ENCODE peak calls at places on chromosomes 2 and 18, in eight cellular contexts. One of them, this sample, is unnamed.
A peak's percentile ranks its signal among the peaks of the same experiment; 100 is the strongest.

GRCh38 chr2:216849987-216850386 is 9.9 kb downstream of the TNP1 start:
- ATAC-seq in CD4-positive, CD25-positive, alpha-beta regulatory T cell: no peak
- ATAC-seq in left lung: no peak
- ATAC-seq in GM12878: no peak
- ATAC-seq in GM23338: no peak
- ATAC-seq in CD8-positive, alpha-beta T cell: peak; percentile 54
- ATAC-seq in naive thymus-derived CD4-positive, alpha-beta T cell: peak; percentile 51
- ATAC-seq in upper lobe of left lung: peak; percentile 58
- ATAC-seq in this sample: peak; percentile 37

GRCh38 chr18:79952457-79952995 is 1.1 kb upstream of the SLC66A2 start:
- ATAC-seq in left lung: no peak
- ATAC-seq in GM12878: no peak
- ATAC-seq in CD4-positive, CD25-positive, alpha-beta regulatory T cell: no peak
- ATAC-seq in CD8-positive, alpha-beta T cell: no peak
- ATAC-seq in GM23338: peak; percentile 2
- ATAC-seq in naive thymus-derived CD4-positive, alpha-beta T cell: no peak
- ATAC-seq in upper lobe of left lung: no peak
- ATAC-seq in this sample: no peak

GRCh38 chr2:100213595-100213994 is 71.2 kb upstream of the AFF3 start:
- ATAC-seq in naive thymus-derived CD4-positive, alpha-beta T cell: no peak
- ATAC-seq in GM23338: no peak
- ATAC-seq in upper lobe of left lung: no peak
- ATAC-seq in CD8-positive, alpha-beta T cell: no peak
- ATAC-seq in CD4-positive, CD25-positive, alpha-beta regulatory T cell: no peak
- ATAC-seq in GM12878: no peak
- ATAC-seq in left lung: no peak
- ATAC-seq in this sample: peak; percentile 52

GRCh38 chr18:7757175-7757574 is 190.1 kb downstream of the PTPRM start:
- ATAC-seq in GM23338: no peak
- ATAC-seq in CD8-positive, alpha-beta T cell: no peak
- ATAC-seq in upper lobe of left lung: no peak
- ATAC-seq in left lung: no peak
- ATAC-seq in CD4-positive, CD25-positive, alpha-beta regulatory T cell: no peak
- ATAC-seq in GM12878: no peak
- ATAC-seq in naive thymus-derived CD4-positive, alpha-beta T cell: no peak
- ATAC-seq in this sample: no peak

GRCh38 chr2:209579236-209579749 is 155.4 kb downstream of the MAP2 start:
- ATAC-seq in naive thymus-derived CD4-positive, alpha-beta T cell: no peak
- ATAC-seq in GM12878: no peak
- ATAC-seq in CD4-positive, CD25-positive, alpha-beta regulatory T cell: no peak
- ATAC-seq in left lung: no peak
- ATAC-seq in CD8-positive, alpha-beta T cell: no peak
- ATAC-seq in upper lobe of left lung: peak; percentile 19
- ATAC-seq in GM23338: peak; percentile 82
- ATAC-seq in this sample: no peak

GRCh38 chr2:60481257-60481656 is 72.2 kb downstream of the BCL11A start:
- ATAC-seq in upper lobe of left lung: no peak
- ATAC-seq in naive thymus-derived CD4-positive, alpha-beta T cell: no peak
- ATAC-seq in GM23338: no peak
- ATAC-seq in GM12878: no peak
- ATAC-seq in CD4-positive, CD25-positive, alpha-beta regulatory T cell: no peak
- ATAC-seq in left lung: no peak
- ATAC-seq in CD8-positive, alpha-beta T cell: no peak
- ATAC-seq in this sample: no peak

GRCh38 chr2:147040585-147041494 is 804.0 kb upstream of the ACVR2A start:
- ATAC-seq in left lung: no peak
- ATAC-seq in GM23338: no peak
- ATAC-seq in GM12878: no peak
- ATAC-seq in CD4-positive, CD25-positive, alpha-beta regulatory T cell: no peak
- ATAC-seq in CD8-positive, alpha-beta T cell: no peak
- ATAC-seq in naive thymus-derived CD4-positive, alpha-beta T cell: no peak
- ATAC-seq in upper lobe of left lung: no peak
- ATAC-seq in this sample: no peak

GRCh38 chr2:214695789-214696188 is 113.7 kb downstream of the BARD1 start:
- ATAC-seq in GM23338: no peak
- ATAC-seq in CD4-positive, CD25-positive, alpha-beta regulatory T cell: no peak
- ATAC-seq in naive thymus-derived CD4-positive, alpha-beta T cell: no peak
- ATAC-seq in left lung: no peak
- ATAC-seq in CD8-positive, alpha-beta T cell: no peak
- ATAC-seq in upper lobe of left lung: no peak
- ATAC-seq in GM12878: no peak
- ATAC-seq in this sample: no peak

GRCh38 chr2:161956751-161957150 is 117.3 kb downstream of the DPP4 start:
- ATAC-seq in naive thymus-derived CD4-positive, alpha-beta T cell: peak; percentile 61
- ATAC-seq in GM23338: no peak
- ATAC-seq in CD4-positive, CD25-positive, alpha-beta regulatory T cell: peak; percentile 76
- ATAC-seq in CD8-positive, alpha-beta T cell: peak; percentile 34
- ATAC-seq in left lung: peak; percentile 71
- ATAC-seq in upper lobe of left lung: no peak
- ATAC-seq in GM12878: no peak
- ATAC-seq in this sample: no peak

GRCh38 chr2:181466661-181467576 is 9.7 kb downstream of the ITGA4 start:
- ATAC-seq in GM12878: peak; percentile 66
- ATAC-seq in CD8-positive, alpha-beta T cell: peak; percentile 52
- ATAC-seq in naive thymus-derived CD4-positive, alpha-beta T cell: peak; percentile 68
- ATAC-seq in left lung: peak; percentile 52
- ATAC-seq in upper lobe of left lung: peak; percentile 60
- ATAC-seq in GM23338: peak; percentile 76
- ATAC-seq in CD4-positive, CD25-positive, alpha-beta regulatory T cell: peak; percentile 53
- ATAC-seq in this sample: no peak

GRCh38 chr2:11239718-11240462 is 84.6 kb downstream of the SLC66A3 start:
- ATAC-seq in left lung: no peak
- ATAC-seq in GM12878: no peak
- ATAC-seq in GM23338: no peak
- ATAC-seq in CD8-positive, alpha-beta T cell: no peak
- ATAC-seq in upper lobe of left lung: no peak
- ATAC-seq in CD4-positive, CD25-positive, alpha-beta regulatory T cell: no peak
- ATAC-seq in naive thymus-derived CD4-positive, alpha-beta T cell: no peak
- ATAC-seq in this sample: no peak

GRCh38 chr2:96810783-96811192 is 5.3 kb upstream of the CNNM3 start:
- ATAC-seq in GM23338: no peak
- ATAC-seq in CD8-positive, alpha-beta T cell: no peak
- ATAC-seq in left lung: no peak
- ATAC-seq in upper lobe of left lung: no peak
- ATAC-seq in GM12878: no peak
- ATAC-seq in CD4-positive, CD25-positive, alpha-beta regulatory T cell: no peak
- ATAC-seq in naive thymus-derived CD4-positive, alpha-beta T cell: no peak
- ATAC-seq in this sample: no peak

GRCh38 chr2:189673661-189674373 is 653 bp upstream of the ANKAR start:
- ATAC-seq in GM12878: no peak
- ATAC-seq in CD8-positive, alpha-beta T cell: no peak
- ATAC-seq in CD4-positive, CD25-positive, alpha-beta regulatory T cell: peak; percentile 23
- ATAC-seq in naive thymus-derived CD4-positive, alpha-beta T cell: no peak
- ATAC-seq in GM23338: no peak
- ATAC-seq in left lung: no peak
- ATAC-seq in upper lobe of left lung: no peak
- ATAC-seq in this sample: no peak

GRCh38 chr18:32425466-32425865 is 45.2 kb downstream of the GAREM1 start:
- ATAC-seq in left lung: peak; percentile 60
- ATAC-seq in CD4-positive, CD25-positive, alpha-beta regulatory T cell: no peak
- ATAC-seq in naive thymus-derived CD4-positive, alpha-beta T cell: no peak
- ATAC-seq in CD8-positive, alpha-beta T cell: no peak
- ATAC-seq in GM23338: no peak
- ATAC-seq in upper lobe of left lung: peak; percentile 36
- ATAC-seq in GM12878: no peak
- ATAC-seq in this sample: no peak

GRCh38 chr2:44751754-44752479 is 189.6 kb upstream of the SIX3 start:
- ATAC-seq in GM23338: peak; percentile 91
- ATAC-seq in CD8-positive, alpha-beta T cell: no peak
- ATAC-seq in left lung: no peak
- ATAC-seq in upper lobe of left lung: no peak
- ATAC-seq in naive thymus-derived CD4-positive, alpha-beta T cell: no peak
- ATAC-seq in CD4-positive, CD25-positive, alpha-beta regulatory T cell: no peak
- ATAC-seq in GM12878: no peak
- ATAC-seq in this sample: no peak

GRCh38 chr2:21310493-21310892 is 186.7 kb downstream of the TDRD15 start:
- ATAC-seq in CD8-positive, alpha-beta T cell: no peak
- ATAC-seq in naive thymus-derived CD4-positive, alpha-beta T cell: no peak
- ATAC-seq in upper lobe of left lung: no peak
- ATAC-seq in GM23338: no peak
- ATAC-seq in left lung: no peak
- ATAC-seq in GM12878: no peak
- ATAC-seq in CD4-positive, CD25-positive, alpha-beta regulatory T cell: no peak
- ATAC-seq in this sample: no peak

GRCh38 chr2:138323382-138324067 is 178.0 kb upstream of the SPOPL start:
- ATAC-seq in naive thymus-derived CD4-positive, alpha-beta T cell: no peak
- ATAC-seq in CD4-positive, CD25-positive, alpha-beta regulatory T cell: no peak
- ATAC-seq in upper lobe of left lung: peak; percentile 10
- ATAC-seq in left lung: no peak
- ATAC-seq in CD8-positive, alpha-beta T cell: no peak
- ATAC-seq in GM23338: no peak
- ATAC-seq in GM12878: peak; percentile 57
- ATAC-seq in this sample: no peak

GRCh38 chr2:98907385-98907784 is 28.6 kb downstream of the CRACDL start:
- ATAC-seq in upper lobe of left lung: no peak
- ATAC-seq in GM23338: no peak
- ATAC-seq in naive thymus-derived CD4-positive, alpha-beta T cell: no peak
- ATAC-seq in left lung: no peak
- ATAC-seq in CD4-positive, CD25-positive, alpha-beta regulatory T cell: no peak
- ATAC-seq in CD8-positive, alpha-beta T cell: no peak
- ATAC-seq in GM12878: no peak
- ATAC-seq in this sample: no peak

GRCh38 chr2:44889118-44889517 is 52.4 kb upstream of the SIX3 start:
- ATAC-seq in CD8-positive, alpha-beta T cell: no peak
- ATAC-seq in left lung: no peak
- ATAC-seq in naive thymus-derived CD4-positive, alpha-beta T cell: no peak
- ATAC-seq in GM12878: no peak
- ATAC-seq in upper lobe of left lung: no peak
- ATAC-seq in CD4-positive, CD25-positive, alpha-beta regulatory T cell: no peak
- ATAC-seq in GM23338: no peak
- ATAC-seq in this sample: no peak

GRCh38 chr18:62744076-62744705 is 28.9 kb downstream of the PHLPP1 start:
- ATAC-seq in GM23338: peak; percentile 82
- ATAC-seq in CD4-positive, CD25-positive, alpha-beta regulatory T cell: no peak
- ATAC-seq in left lung: no peak
- ATAC-seq in GM12878: peak; percentile 34
- ATAC-seq in naive thymus-derived CD4-positive, alpha-beta T cell: no peak
- ATAC-seq in upper lobe of left lung: no peak
- ATAC-seq in CD8-positive, alpha-beta T cell: no peak
- ATAC-seq in this sample: no peak

GRCh38 chr2:49490710-49491109 is 336.4 kb upstream of the FSHR start:
- ATAC-seq in upper lobe of left lung: peak; percentile 57
- ATAC-seq in GM12878: peak; percentile 96
- ATAC-seq in GM23338: peak; percentile 100
- ATAC-seq in naive thymus-derived CD4-positive, alpha-beta T cell: no peak
- ATAC-seq in CD4-positive, CD25-positive, alpha-beta regulatory T cell: no peak
- ATAC-seq in CD8-positive, alpha-beta T cell: no peak
- ATAC-seq in left lung: peak; percentile 85
- ATAC-seq in this sample: no peak

GRCh38 chr2:160940699-160941098 is 219.5 kb upstream of the TANK start:
- ATAC-seq in CD4-positive, CD25-positive, alpha-beta regulatory T cell: no peak
- ATAC-seq in CD8-positive, alpha-beta T cell: peak; percentile 26
- ATAC-seq in GM23338: no peak
- ATAC-seq in GM12878: peak; percentile 96
- ATAC-seq in upper lobe of left lung: peak; percentile 55
- ATAC-seq in left lung: peak; percentile 83
- ATAC-seq in naive thymus-derived CD4-positive, alpha-beta T cell: peak; percentile 59
- ATAC-seq in this sample: no peak

GRCh38 chr18:22318745-22319407 is 98.8 kb downstream of the CTAGE1 start:
- ATAC-seq in naive thymus-derived CD4-positive, alpha-beta T cell: no peak
- ATAC-seq in CD4-positive, CD25-positive, alpha-beta regulatory T cell: no peak
- ATAC-seq in left lung: peak; percentile 52
- ATAC-seq in GM12878: no peak
- ATAC-seq in upper lobe of left lung: peak; percentile 72
- ATAC-seq in CD8-positive, alpha-beta T cell: no peak
- ATAC-seq in GM23338: no peak
- ATAC-seq in this sample: no peak
- H3K4me3 ChIP-seq in naive thymus-derived CD4-positive, alpha-beta T cell: no peak overlapping the region
- H3K4me3 ChIP-seq in CD4-positive, CD25-positive, alpha-beta regulatory T cell: no peak overlapping the region
- H3K4me3 ChIP-seq in left lung: no peak overlapping the region
- H3K4me3 ChIP-seq in GM12878: no peak overlapping the region
- H3K4me3 ChIP-seq in upper lobe of left lung: no peak overlapping the region
- H3K4me3 ChIP-seq in CD8-positive, alpha-beta T cell: no peak overlapping the region
- H3K4me3 ChIP-seq in GM23338: no peak overlapping the region
- H3K4me3 ChIP-seq in this sample: no peak overlapping the region

GRCh38 chr2:85536479-85536878 is 2.5 kb upstream of the MAT2A start:
- ATAC-seq in GM23338: no peak
- ATAC-seq in left lung: no peak
- ATAC-seq in upper lobe of left lung: no peak
- ATAC-seq in GM12878: no peak
- ATAC-seq in naive thymus-derived CD4-positive, alpha-beta T cell: no peak
- ATAC-seq in CD4-positive, CD25-positive, alpha-beta regulatory T cell: no peak
- ATAC-seq in CD8-positive, alpha-beta T cell: no peak
- ATAC-seq in this sample: no peak
- H3K4me3 ChIP-seq in GM23338: no peak overlapping the region
- H3K4me3 ChIP-seq in left lung: no peak overlapping the region
- H3K4me3 ChIP-seq in upper lobe of left lung: no peak overlapping the region
- H3K4me3 ChIP-seq in GM12878: no peak overlapping the region
- H3K4me3 ChIP-seq in naive thymus-derived CD4-positive, alpha-beta T cell: no peak overlapping the region
- H3K4me3 ChIP-seq in CD4-positive, CD25-positive, alpha-beta regulatory T cell: no peak overlapping the region
- H3K4me3 ChIP-seq in CD8-positive, alpha-beta T cell: no peak overlapping the region
- H3K4me3 ChIP-seq in this sample: no peak overlapping the region

GRCh38 chr2:224948005-224948404 is 94.3 kb downstream of the DOCK10 start:
- ATAC-seq in left lung: no peak
- ATAC-seq in GM23338: no peak
- ATAC-seq in upper lobe of left lung: no peak
- ATAC-seq in GM12878: no peak
- ATAC-seq in CD8-positive, alpha-beta T cell: no peak
- ATAC-seq in naive thymus-derived CD4-positive, alpha-beta T cell: no peak
- ATAC-seq in CD4-positive, CD25-positive, alpha-beta regulatory T cell: no peak
- ATAC-seq in this sample: no peak

GRCh38 chr2:224947566-224947965 is 94.7 kb downstream of the DOCK10 start:
- ATAC-seq in GM23338: no peak
- ATAC-seq in CD4-positive, CD25-positive, alpha-beta regulatory T cell: no peak
- ATAC-seq in GM12878: no peak
- ATAC-seq in upper lobe of left lung: no peak
- ATAC-seq in naive thymus-derived CD4-positive, alpha-beta T cell: no peak
- ATAC-seq in CD8-positive, alpha-beta T cell: peak; percentile 5
- ATAC-seq in left lung: no peak
- ATAC-seq in this sample: no peak

GRCh38 chr2:224944707-224945106 is 97.6 kb downstream of the DOCK10 start:
- ATAC-seq in naive thymus-derived CD4-positive, alpha-beta T cell: no peak
- ATAC-seq in CD4-positive, CD25-positive, alpha-beta regulatory T cell: peak; percentile 10
- ATAC-seq in GM23338: no peak
- ATAC-seq in CD8-positive, alpha-beta T cell: no peak
- ATAC-seq in GM12878: peak; percentile 45
- ATAC-seq in left lung: no peak
- ATAC-seq in upper lobe of left lung: no peak
- ATAC-seq in this sample: no peak

GRCh38 chr2:224946911-224947310 is 95.4 kb downstream of the DOCK10 start:
- ATAC-seq in CD4-positive, CD25-positive, alpha-beta regulatory T cell: peak; percentile 89
- ATAC-seq in upper lobe of left lung: peak; percentile 60
- ATAC-seq in left lung: peak; percentile 45
- ATAC-seq in GM23338: no peak
- ATAC-seq in naive thymus-derived CD4-positive, alpha-beta T cell: peak; percentile 90
- ATAC-seq in CD8-positive, alpha-beta T cell: peak; percentile 78
- ATAC-seq in GM12878: peak; percentile 54
- ATAC-seq in this sample: no peak

GRCh38 chr2:224945134-224945533 is 97.1 kb downstream of the DOCK10 start:
- ATAC-seq in GM12878: peak; percentile 52
- ATAC-seq in CD8-positive, alpha-beta T cell: no peak
- ATAC-seq in CD4-positive, CD25-positive, alpha-beta regulatory T cell: no peak
- ATAC-seq in left lung: peak; percentile 48
- ATAC-seq in upper lobe of left lung: peak; percentile 51
- ATAC-seq in naive thymus-derived CD4-positive, alpha-beta T cell: peak; percentile 32
- ATAC-seq in GM23338: no peak
- ATAC-seq in this sample: no peak
- H3K4me3 ChIP-seq in GM12878: peak overlapping the region; percentile 65
- H3K4me3 ChIP-seq in CD8-positive, alpha-beta T cell: peak overlapping the region; percentile 76
- H3K4me3 ChIP-seq in CD4-positive, CD25-positive, alpha-beta regulatory T cell: peak overlapping the region; percentile 99
- H3K4me3 ChIP-seq in left lung: no peak overlapping the region
- H3K4me3 ChIP-seq in upper lobe of left lung: peak overlapping the region; percentile 32
- H3K4me3 ChIP-seq in naive thymus-derived CD4-positive, alpha-beta T cell: peak overlapping the region; percentile 66
- H3K4me3 ChIP-seq in GM23338: no peak overlapping the region
- H3K4me3 ChIP-seq in this sample: no peak overlapping the region

GRCh38 chr18:56632070-56633022 is 6.0 kb downstream of the TXNL1 start:
- ATAC-seq in CD8-positive, alpha-beta T cell: no peak
- ATAC-seq in left lung: peak; percentile 58
- ATAC-seq in GM23338: no peak
- ATAC-seq in CD4-positive, CD25-positive, alpha-beta regulatory T cell: no peak
- ATAC-seq in naive thymus-derived CD4-positive, alpha-beta T cell: no peak
- ATAC-seq in upper lobe of left lung: no peak
- ATAC-seq in GM12878: no peak
- ATAC-seq in this sample: no peak

GRCh38 chr18:56627991-56628390 is 10.4 kb downstream of the TXNL1 start:
- ATAC-seq in CD4-positive, CD25-positive, alpha-beta regulatory T cell: no peak
- ATAC-seq in CD8-positive, alpha-beta T cell: no peak
- ATAC-seq in GM12878: no peak
- ATAC-seq in upper lobe of left lung: no peak
- ATAC-seq in left lung: no peak
- ATAC-seq in GM23338: no peak
- ATAC-seq in naive thymus-derived CD4-positive, alpha-beta T cell: no peak
- ATAC-seq in this sample: no peak
- H3K4me3 ChIP-seq in CD4-positive, CD25-positive, alpha-beta regulatory T cell: no peak overlapping the region
- H3K4me3 ChIP-seq in CD8-positive, alpha-beta T cell: no peak overlapping the region
- H3K4me3 ChIP-seq in GM12878: no peak overlapping the region
- H3K4me3 ChIP-seq in upper lobe of left lung: no peak overlapping the region
- H3K4me3 ChIP-seq in left lung: no peak overlapping the region
- H3K4me3 ChIP-seq in GM23338: no peak overlapping the region
- H3K4me3 ChIP-seq in naive thymus-derived CD4-positive, alpha-beta T cell: no peak overlapping the region
- H3K4me3 ChIP-seq in this sample: no peak overlapping the region

This sample was measured in gastroesophageal sphincter.